ENCODE peak calls at places on chromosomes 5 and 9, in seven cellular contexts. One of them, this sample, is unnamed. For H3K4me1, the result is how much of the 10 kb centered on the place peaks cover.

GRCh38 chr9:70945301-70945700 is 176.1 kb downstream of the TRPM3 start:
- DNase-seq in thyroid gland: no peak
- DNase-seq in right lobe of liver: no peak
- DNase-seq in stomach: no peak
- DNase-seq in gastrocnemius medialis: no peak
- DNase-seq in astrocyte: no peak
- DNase-seq in prostate gland: no peak
- DNase-seq in this sample: no peak

GRCh38 chr5:321233-321725 is at the start of gene AHRR:
- DNase-seq in thyroid gland: peak
- DNase-seq in stomach: peak
- DNase-seq in astrocyte: peak
- DNase-seq in prostate gland: peak
- DNase-seq in right lobe of liver: no peak
- DNase-seq in gastrocnemius medialis: no peak
- DNase-seq in this sample: no peak

GRCh38 chr9:91681461-91682305 is 258.1 kb upstream of the NFIL3 start:
- DNase-seq in gastrocnemius medialis: peak
- DNase-seq in right lobe of liver: peak
- DNase-seq in stomach: peak
- DNase-seq in thyroid gland: peak
- DNase-seq in prostate gland: peak
- DNase-seq in astrocyte: peak
- DNase-seq in this sample: no peak

GRCh38 chr9:35852876-35853865 is 17.0 kb downstream of the OR13J1 start:
- DNase-seq in thyroid gland: no peak
- DNase-seq in gastrocnemius medialis: no peak
- DNase-seq in stomach: no peak
- DNase-seq in right lobe of liver: peak
- DNase-seq in prostate gland: no peak
- DNase-seq in astrocyte: no peak
- DNase-seq in this sample: no peak

GRCh38 chr5:101878190-101878589 is 417.9 kb downstream of the SLCO4C1 start:
- DNase-seq in thyroid gland: no peak
- DNase-seq in gastrocnemius medialis: no peak
- DNase-seq in stomach: no peak
- DNase-seq in prostate gland: no peak
- DNase-seq in right lobe of liver: no peak
- DNase-seq in astrocyte: no peak
- DNase-seq in this sample: no peak

GRCh38 chr5:138952962-138953361 is 77.8 kb upstream of the LRRTM2 start:
- DNase-seq in thyroid gland: peak
- DNase-seq in stomach: no peak
- DNase-seq in astrocyte: no peak
- DNase-seq in gastrocnemius medialis: peak
- DNase-seq in right lobe of liver: no peak
- DNase-seq in prostate gland: no peak
- DNase-seq in this sample: no peak

GRCh38 chr5:71938886-71939285 is 168.4 kb upstream of the MAP1B start:
- DNase-seq in astrocyte: no peak
- DNase-seq in right lobe of liver: no peak
- DNase-seq in gastrocnemius medialis: no peak
- DNase-seq in stomach: peak
- DNase-seq in thyroid gland: peak
- DNase-seq in prostate gland: peak
- DNase-seq in this sample: no peak

GRCh38 chr5:10896016-10896415 is 135.0 kb upstream of the DAP start:
- DNase-seq in prostate gland: no peak
- DNase-seq in stomach: no peak
- DNase-seq in thyroid gland: no peak
- DNase-seq in gastrocnemius medialis: no peak
- DNase-seq in astrocyte: no peak
- DNase-seq in right lobe of liver: no peak
- DNase-seq in this sample: no peak

GRCh38 chr9:122346478-122347347 is 24.1 kb upstream of the PTGS1 start:
- DNase-seq in thyroid gland: peak
- DNase-seq in prostate gland: peak
- DNase-seq in stomach: peak
- DNase-seq in astrocyte: no peak
- DNase-seq in gastrocnemius medialis: no peak
- DNase-seq in right lobe of liver: peak
- DNase-seq in this sample: no peak

GRCh38 chr5:93607367-93608258 is 24.6 kb downstream of the NR2F1 start:
- DNase-seq in astrocyte: peak
- DNase-seq in thyroid gland: peak
- DNase-seq in gastrocnemius medialis: no peak
- DNase-seq in prostate gland: no peak
- DNase-seq in stomach: no peak
- DNase-seq in right lobe of liver: no peak
- DNase-seq in this sample: no peak

GRCh38 chr9:32486839-32487562 is 39.0 kb downstream of the RIGI start:
- DNase-seq in gastrocnemius medialis: no peak
- DNase-seq in thyroid gland: no peak
- DNase-seq in prostate gland: no peak
- DNase-seq in astrocyte: peak
- DNase-seq in right lobe of liver: no peak
- DNase-seq in stomach: no peak
- DNase-seq in this sample: no peak

GRCh38 chr9:120925535-120926396 is 830 bp downstream of the TRAF1 start:
- DNase-seq in stomach: no peak
- DNase-seq in astrocyte: peak
- DNase-seq in gastrocnemius medialis: no peak
- DNase-seq in right lobe of liver: no peak
- DNase-seq in prostate gland: no peak
- DNase-seq in thyroid gland: no peak
- DNase-seq in this sample: peak

GRCh38 chr5:93925321-93925720 is 183.9 kb upstream of the POU5F2 start:
- DNase-seq in gastrocnemius medialis: no peak
- DNase-seq in stomach: no peak
- DNase-seq in astrocyte: peak
- DNase-seq in right lobe of liver: no peak
- DNase-seq in prostate gland: no peak
- DNase-seq in thyroid gland: no peak
- DNase-seq in this sample: no peak

GRCh38 chr5:154459015-154459414 is 13.2 kb downstream of the SAP30L start:
- DNase-seq in thyroid gland: no peak
- DNase-seq in gastrocnemius medialis: no peak
- DNase-seq in astrocyte: no peak
- DNase-seq in right lobe of liver: no peak
- DNase-seq in stomach: no peak
- DNase-seq in prostate gland: no peak
- DNase-seq in this sample: no peak

GRCh38 chr9:104872959-104873850 is 54.8 kb downstream of the ABCA1 start:
- DNase-seq in prostate gland: no peak
- DNase-seq in right lobe of liver: peak
- DNase-seq in stomach: no peak
- DNase-seq in thyroid gland: peak
- DNase-seq in gastrocnemius medialis: peak
- DNase-seq in astrocyte: peak
- DNase-seq in this sample: no peak

GRCh38 chr5:133741396-133741795 is 129.1 kb upstream of the FSTL4 start:
- DNase-seq in thyroid gland: no peak
- DNase-seq in prostate gland: no peak
- DNase-seq in right lobe of liver: no peak
- DNase-seq in gastrocnemius medialis: no peak
- DNase-seq in stomach: no peak
- DNase-seq in astrocyte: no peak
- DNase-seq in this sample: no peak

GRCh38 chr5:133742370-133743036 is 130.2 kb upstream of the FSTL4 start:
- DNase-seq in prostate gland: no peak
- DNase-seq in stomach: no peak
- DNase-seq in astrocyte: no peak
- DNase-seq in gastrocnemius medialis: no peak
- DNase-seq in right lobe of liver: no peak
- DNase-seq in thyroid gland: no peak
- DNase-seq in this sample: no peak

GRCh38 chr5:133739381-133739780 is 127.0 kb upstream of the FSTL4 start:
- DNase-seq in gastrocnemius medialis: no peak
- DNase-seq in stomach: no peak
- DNase-seq in thyroid gland: no peak
- DNase-seq in prostate gland: no peak
- DNase-seq in astrocyte: no peak
- DNase-seq in right lobe of liver: no peak
- DNase-seq in this sample: no peak

GRCh38 chr5:133744030-133744645 is 131.8 kb upstream of the FSTL4 start:
- DNase-seq in astrocyte: no peak
- DNase-seq in right lobe of liver: no peak
- DNase-seq in thyroid gland: no peak
- DNase-seq in gastrocnemius medialis: no peak
- DNase-seq in prostate gland: no peak
- DNase-seq in stomach: no peak
- DNase-seq in this sample: no peak

GRCh38 chr5:133741818-133742355 is 129.5 kb upstream of the FSTL4 start:
- DNase-seq in gastrocnemius medialis: no peak
- DNase-seq in thyroid gland: no peak
- DNase-seq in prostate gland: no peak
- DNase-seq in right lobe of liver: no peak
- DNase-seq in stomach: no peak
- DNase-seq in astrocyte: no peak
- DNase-seq in this sample: no peak
- TF ChIP-seq CTCF in gastrocnemius medialis: no peak
- TF ChIP-seq CTCF in thyroid gland: no peak
- TF ChIP-seq CTCF in prostate gland: no peak
- TF ChIP-seq CTCF in right lobe of liver: no peak
- TF ChIP-seq CTCF in stomach: no peak
- TF ChIP-seq CTCF in astrocyte: no peak
- TF ChIP-seq CTCF in this sample: no peak

GRCh38 chr5:132260714-132261615 is 3.5 kb downstream of the PDLIM4 start:
- DNase-seq in astrocyte: peak
- DNase-seq in stomach: peak
- DNase-seq in gastrocnemius medialis: no peak
- DNase-seq in right lobe of liver: no peak
- DNase-seq in thyroid gland: peak
- DNase-seq in prostate gland: no peak
- DNase-seq in this sample: peak

GRCh38 chr5:132261881-132262845 is 4.7 kb downstream of the PDLIM4 start:
- DNase-seq in gastrocnemius medialis: no peak
- DNase-seq in right lobe of liver: no peak
- DNase-seq in thyroid gland: no peak
- DNase-seq in astrocyte: no peak
- DNase-seq in stomach: no peak
- DNase-seq in prostate gland: no peak
- DNase-seq in this sample: no peak

GRCh38 chr5:132264546-132265335 is 7.2 kb downstream of the PDLIM4 start:
- DNase-seq in gastrocnemius medialis: no peak
- DNase-seq in stomach: no peak
- DNase-seq in astrocyte: no peak
- DNase-seq in right lobe of liver: no peak
- DNase-seq in prostate gland: no peak
- DNase-seq in thyroid gland: no peak
- DNase-seq in this sample: no peak

GRCh38 chr5:132263548-132264261 is 6.2 kb downstream of the PDLIM4 start:
- DNase-seq in astrocyte: peak
- DNase-seq in stomach: no peak
- DNase-seq in gastrocnemius medialis: no peak
- DNase-seq in prostate gland: no peak
- DNase-seq in thyroid gland: peak
- DNase-seq in right lobe of liver: no peak
- DNase-seq in this sample: peak

GRCh38 chr5:132262882-132263547 is 5.5 kb downstream of the PDLIM4 start:
- DNase-seq in prostate gland: no peak
- DNase-seq in stomach: no peak
- DNase-seq in astrocyte: no peak
- DNase-seq in gastrocnemius medialis: no peak
- DNase-seq in right lobe of liver: no peak
- DNase-seq in thyroid gland: no peak
- DNase-seq in this sample: no peak
- H3K4me1 ChIP-seq in prostate gland: under half
- H3K4me1 ChIP-seq in stomach: half or more
- H3K4me1 ChIP-seq in astrocyte: half or more
- H3K4me1 ChIP-seq in gastrocnemius medialis: under half
- H3K4me1 ChIP-seq in right lobe of liver: under half
- H3K4me1 ChIP-seq in thyroid gland: under half
- H3K4me1 ChIP-seq in this sample: half or more

GRCh38 chr9:132557159-132557558 is 25.2 kb upstream of the BARHL1 start:
- DNase-seq in stomach: no peak
- DNase-seq in right lobe of liver: no peak
- DNase-seq in astrocyte: no peak
- DNase-seq in prostate gland: no peak
- DNase-seq in thyroid gland: no peak
- DNase-seq in gastrocnemius medialis: no peak
- DNase-seq in this sample: no peak

GRCh38 chr9:132555528-132555927 is 26.9 kb upstream of the BARHL1 start:
- DNase-seq in right lobe of liver: no peak
- DNase-seq in astrocyte: no peak
- DNase-seq in prostate gland: no peak
- DNase-seq in thyroid gland: no peak
- DNase-seq in gastrocnemius medialis: no peak
- DNase-seq in stomach: no peak
- DNase-seq in this sample: no peak

GRCh38 chr9:132554755-132555154 is 27.7 kb upstream of the BARHL1 start:
- DNase-seq in astrocyte: no peak
- DNase-seq in prostate gland: no peak
- DNase-seq in thyroid gland: no peak
- DNase-seq in stomach: no peak
- DNase-seq in gastrocnemius medialis: no peak
- DNase-seq in right lobe of liver: no peak
- DNase-seq in this sample: no peak

GRCh38 chr9:132556701-132557100 is 25.7 kb upstream of the BARHL1 start:
- DNase-seq in prostate gland: no peak
- DNase-seq in thyroid gland: no peak
- DNase-seq in right lobe of liver: no peak
- DNase-seq in gastrocnemius medialis: no peak
- DNase-seq in stomach: no peak
- DNase-seq in astrocyte: no peak
- DNase-seq in this sample: no peak

DNA sequence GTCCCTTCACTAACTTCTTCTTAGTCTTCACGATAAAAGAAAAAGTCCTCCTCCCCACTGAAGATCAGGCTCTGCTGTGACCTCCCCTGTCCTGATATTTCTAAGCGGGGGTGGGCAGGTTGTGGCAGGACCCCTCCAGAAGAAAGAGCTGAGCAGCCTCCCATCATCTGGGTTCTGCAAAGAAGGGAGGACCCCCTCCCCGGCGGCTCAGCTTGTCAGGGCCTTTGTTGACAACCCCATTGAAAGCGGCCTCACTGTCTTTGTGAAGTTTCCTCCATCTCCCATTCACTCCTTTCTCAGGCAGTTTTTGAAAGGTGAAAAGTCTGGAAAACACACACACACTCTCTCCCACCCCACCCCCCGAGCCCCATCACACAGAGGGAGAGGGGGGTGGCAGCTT is 26.2 kb upstream of the BARHL1 start:
- DNase-seq in stomach: no peak
- DNase-seq in astrocyte: no peak
- DNase-seq in gastrocnemius medialis: no peak
- DNase-seq in prostate gland: no peak
- DNase-seq in thyroid gland: no peak
- DNase-seq in right lobe of liver: no peak
- DNase-seq in this sample: no peak
- H3K27ac ChIP-seq in stomach: no peak
- H3K27ac ChIP-seq in astrocyte: no peak
- H3K27ac ChIP-seq in gastrocnemius medialis: no peak
- H3K27ac ChIP-seq in prostate gland: no peak
- H3K27ac ChIP-seq in thyroid gland: no peak
- H3K27ac ChIP-seq in right lobe of liver: no peak
- H3K27ac ChIP-seq in this sample: no peak

DNA sequence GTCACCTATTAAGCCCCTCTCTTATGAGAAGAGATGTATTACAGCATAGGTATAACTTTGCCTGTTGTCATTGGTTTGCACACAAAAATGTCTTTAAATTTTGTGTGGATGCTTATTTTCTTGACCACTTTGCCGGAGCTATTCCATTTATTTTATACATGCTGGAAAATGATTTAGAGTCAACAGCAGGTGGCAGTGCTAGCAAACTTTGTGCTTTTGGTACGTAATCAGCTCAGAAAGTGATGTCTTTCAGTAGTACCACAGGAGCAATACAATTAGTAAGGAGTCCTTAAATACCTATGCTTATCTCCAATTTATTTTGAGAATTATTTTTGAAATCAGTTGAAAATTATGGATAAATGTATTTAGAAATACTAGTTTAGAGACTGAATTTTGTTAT is 19.8 kb upstream of the NUDT12 start:
- DNase-seq in thyroid gland: peak
- DNase-seq in gastrocnemius medialis: no peak
- DNase-seq in astrocyte: peak
- DNase-seq in right lobe of liver: no peak
- DNase-seq in prostate gland: no peak
- DNase-seq in stomach: no peak
- DNase-seq in this sample: no peak
- TF ChIP-seq CTCF in thyroid gland: peak
- TF ChIP-seq CTCF in gastrocnemius medialis: peak
- TF ChIP-seq CTCF in astrocyte: peak
- TF ChIP-seq CTCF in right lobe of liver: peak
- TF ChIP-seq CTCF in prostate gland: peak
- TF ChIP-seq CTCF in stomach: peak
- TF ChIP-seq CTCF in this sample: peak